ENCODE peak calls at places on chromosomes 2 and 18, in five cellular contexts. Y is fibroblast of lung, S is Panc1, O is lower lobe of right lung, Z is ovary. D is an unnamed sample.

GRCh38 chr2:237264480-237265219 is 149.3 kb downstream of the COL6A3 start:
- DNase-seq in Y (peak; percentile 89), S (no peak), O (no peak), Z (no peak), D (peak; percentile 83)

GRCh38 chr2:99035920-99036319 is 99.9 kb upstream of the CRACDL start:
- DNase-seq in Y (peak; percentile 11), S (no peak), O (no peak), Z (no peak), D (peak; percentile 12)

GRCh38 chr2:24329700-24330099 is 30.6 kb downstream of the ITSN2 start:
- DNase-seq in Y (no peak), S (no peak), O (no peak), Z (no peak), D (no peak)

GRCh38 chr2:10846110-10846861 is 33.7 kb upstream of the PDIA6 start:
- DNase-seq in Y (no peak), S (no peak), O (no peak), Z (no peak), D (no peak)

GRCh38 chr2:230412846-230413245 is 3.2 kb upstream of the SP100 start:
- DNase-seq in Y (no peak), S (no peak), O (no peak), Z (no peak), D (no peak)

GRCh38 chr2:218658671-218659257 is 659 bp downstream of the ZNF142 start:
- DNase-seq in Y (peak; percentile 27), S (no peak), O (no peak), Z (no peak), D (no peak)

GRCh38 chr2:238633426-238634328 is 206.9 kb downstream of the ASB1 start:
- DNase-seq in Y (no peak), S (no peak), O (no peak), Z (no peak), D (no peak)

GRCh38 chr2:49286726-49287125 is 132.4 kb upstream of the FSHR start:
- DNase-seq in Y (no peak), S (no peak), O (no peak), Z (no peak), D (no peak)

GRCh38 chr2:36461039-36461681 is 105.6 kb downstream of the CRIM1 start:
- DNase-seq in Y (peak; percentile 87), S (peak; percentile 85), O (no peak), Z (no peak), D (peak; percentile 85)

GRCh38 chr2:73264783-73265182 is 19.5 kb downstream of the FBXO41 start:
- DNase-seq in Y (no peak), S (no peak), O (no peak), Z (no peak), D (no peak)

GRCh38 chr2:237143676-237144440 is 58.2 kb downstream of the COPS8 start:
- DNase-seq in Y (peak; percentile 84), S (no peak), O (no peak), Z (no peak), D (peak; percentile 83)

GRCh38 chr2:37324786-37325624 is at the start of gene PRKD3:
- DNase-seq in Y (peak; percentile 43), S (no peak), O (no peak), Z (no peak), D (no peak)

GRCh38 chr2:38116762-38117161 is 40.8 kb upstream of the CYP1B1 start:
- DNase-seq in Y (peak; percentile 82), S (no peak), O (no peak), Z (no peak), D (no peak)

GRCh38 chr2:100643906-100644501 is 81.2 kb downstream of the PDCL3 start:
- DNase-seq in Y (no peak), S (no peak), O (no peak), Z (no peak), D (no peak)

GRCh38 chr2:64359176-64359891 is 94.6 kb upstream of the LGALSL start:
- DNase-seq in Y (peak; percentile 34), S (no peak), O (no peak), Z (no peak), D (peak; percentile 25)

GRCh38 chr2:238697193-238698191 is 150.4 kb upstream of the TWIST2 start:
- DNase-seq in Y (no peak), S (no peak), O (no peak), Z (no peak), D (no peak)

GRCh38 chr2:163630836-163631235 is 105.0 kb downstream of the FIGN start:
- DNase-seq in Y (no peak), S (no peak), O (no peak), Z (no peak), D (no peak)

GRCh38 chr2:22143840-22144239 is 1020.1 kb downstream of the TDRD15 start:
- DNase-seq in Y (no peak), S (no peak), O (no peak), Z (no peak), D (no peak)

GRCh38 chr2:202261531-202261930 is 4.0 kb upstream of the NOP58 start:
- DNase-seq in Y (peak; percentile 42), S (no peak), O (no peak), Z (no peak), D (no peak)

GRCh38 chr2:175015340-175015739 is 10.2 kb upstream of the CHN1 start:
- DNase-seq in Y (no peak), S (no peak), O (no peak), Z (no peak), D (no peak)

GRCh38 chr2:211930331-211930730 is 608.3 kb downstream of the ERBB4 start:
- DNase-seq in Y (no peak), S (no peak), O (no peak), Z (no peak), D (no peak)

GRCh38 chr2:63840081-63840784 is 1.5 kb upstream of the UGP2 start:
- DNase-seq in Y (no peak), S (no peak), O (no peak), Z (no peak), D (no peak)

GRCh38 chr2:180910831-180911665 is 69.4 kb upstream of the UBE2E3 start:
- DNase-seq in Y (no peak), S (no peak), O (no peak), Z (no peak), D (no peak)

GRCh38 chr2:237182422-237183123 is 96.9 kb downstream of the COPS8 start:
- DNase-seq in Y (no peak), S (no peak), O (no peak), Z (peak; percentile 66), D (no peak)

GRCh38 chr2:25617948-25618646 is 55.3 kb downstream of the DTNB start:
- DNase-seq in Y (peak; percentile 85), S (peak; percentile 43), O (no peak), Z (no peak), D (peak; percentile 76)

GRCh38 chr18:9643549-9643948 is 29.2 kb upstream of the PPP4R1 start:
- DNase-seq in Y (peak; percentile 97), S (peak; percentile 85), O (no peak), Z (no peak), D (peak; percentile 88)

GRCh38 chr2:29281086-29281485 is 165.9 kb downstream of the CLIP4 start:
- DNase-seq in Y (no peak), S (no peak), O (no peak), Z (no peak), D (no peak)

GRCh38 chr2:235614900-235615712 is 121.3 kb downstream of the AGAP1 start:
- DNase-seq in Y (peak; percentile 93), S (no peak), O (no peak), Z (peak; percentile 46), D (peak; percentile 79)

GRCh38 chr2:64637931-64638330 is 15.8 kb downstream of the SERTAD2 start:
- DNase-seq in Y (no peak), S (no peak), O (no peak), Z (no peak), D (no peak)

GRCh38 chr2:143607446-143608110 is 478.4 kb downstream of the ARHGAP15 start:
- DNase-seq in Y (peak; percentile 31), S (no peak), O (no peak), Z (no peak), D (no peak)

GRCh38 chr2:60234274-60234976 is 319.0 kb downstream of the BCL11A start:
- DNase-seq in Y (no peak), S (no peak), O (no peak), Z (no peak), D (no peak)

GRCh38 chr2:60227014-60227413 is 326.4 kb downstream of the BCL11A start:
- DNase-seq in Y (no peak), S (no peak), O (no peak), Z (no peak), D (no peak)

GRCh38 chr2:60230596-60230995 is 322.9 kb downstream of the BCL11A start:
- DNase-seq in Y (no peak), S (no peak), O (no peak), Z (no peak), D (no peak)

DNA sequence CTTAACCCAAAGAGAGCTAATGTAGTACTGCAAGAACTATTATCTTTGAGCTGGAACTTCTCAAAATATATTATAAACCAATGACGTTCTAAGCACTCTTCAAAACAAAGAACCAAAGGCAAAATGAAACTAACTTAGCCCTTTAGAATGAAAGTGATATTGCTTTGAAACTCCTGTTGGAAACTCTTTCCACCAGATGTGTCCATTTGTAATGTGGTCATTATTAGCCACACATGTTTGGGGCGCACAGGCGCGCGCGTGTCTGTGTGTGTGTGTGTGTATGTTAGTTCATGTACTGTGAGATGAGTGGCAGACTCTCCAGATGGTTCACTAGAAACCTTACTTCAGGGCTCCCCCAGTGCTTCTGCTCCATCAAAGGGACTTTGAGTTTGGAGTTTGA is 323.4 kb downstream of the BCL11A start:
- DNase-seq in Y (no peak), S (no peak), O (no peak), Z (no peak), D (no peak)
- H3K4me3 ChIP-seq in Y (no peak overlapping the region), S (no peak overlapping the region), O (no peak overlapping the region), Z (no peak overlapping the region), D (no peak overlapping the region)

DNA sequence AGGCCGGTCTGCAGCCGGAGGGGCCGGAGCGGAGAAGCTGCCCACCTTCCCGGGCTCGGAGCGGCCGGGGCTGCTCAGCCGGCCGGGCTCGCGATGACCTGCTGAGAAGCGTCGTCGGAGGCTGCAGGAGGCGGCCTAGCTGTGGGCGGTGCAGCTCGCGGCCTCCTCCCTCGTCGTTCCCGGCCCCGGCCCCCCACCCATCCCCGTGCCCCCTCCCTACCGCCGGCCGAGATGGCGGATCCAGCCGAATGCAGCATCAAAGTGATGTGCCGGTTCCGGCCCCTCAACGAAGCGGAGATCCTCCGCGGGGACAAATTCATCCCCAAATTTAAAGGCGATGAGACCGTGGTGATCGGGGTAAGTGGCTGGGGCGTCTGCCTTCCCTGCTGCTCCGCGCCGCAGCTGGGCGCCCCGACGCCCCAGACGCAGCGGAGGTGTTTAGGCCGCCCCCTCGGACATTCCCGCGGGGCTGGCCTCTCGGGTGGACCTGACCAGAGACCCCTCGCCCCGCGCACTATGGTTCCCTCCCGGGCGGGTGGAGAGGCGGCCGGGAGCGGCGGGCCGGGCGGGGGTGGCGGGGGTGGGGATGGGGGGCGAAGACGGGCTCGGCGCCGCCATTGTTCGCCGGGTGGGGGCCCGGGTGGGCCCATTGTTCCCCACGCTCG is 492 bp downstream of the KIF5C start:
- DNase-seq in Y (no peak), S (no peak), O (no peak), Z (no peak), D (no peak)
- H3K4me3 ChIP-seq in Y (peak overlapping the region; percentile 17), S (no peak overlapping the region), O (peak overlapping the region; percentile 53), Z (peak overlapping the region; percentile 20), D (peak overlapping the region; percentile 44)

GRCh38 chr2:156319811-156320490 is 12.6 kb downstream of the NR4A2 start:
- DNase-seq in Y (no peak), S (no peak), O (peak; percentile 75), Z (peak; percentile 47), D (no peak)
- H3K4me3 ChIP-seq in Y (peak overlapping the region; percentile 58), S (peak overlapping the region; percentile 59), O (peak overlapping the region; percentile 55), Z (peak overlapping the region; percentile 22), D (peak overlapping the region; percentile 40)

DNA sequence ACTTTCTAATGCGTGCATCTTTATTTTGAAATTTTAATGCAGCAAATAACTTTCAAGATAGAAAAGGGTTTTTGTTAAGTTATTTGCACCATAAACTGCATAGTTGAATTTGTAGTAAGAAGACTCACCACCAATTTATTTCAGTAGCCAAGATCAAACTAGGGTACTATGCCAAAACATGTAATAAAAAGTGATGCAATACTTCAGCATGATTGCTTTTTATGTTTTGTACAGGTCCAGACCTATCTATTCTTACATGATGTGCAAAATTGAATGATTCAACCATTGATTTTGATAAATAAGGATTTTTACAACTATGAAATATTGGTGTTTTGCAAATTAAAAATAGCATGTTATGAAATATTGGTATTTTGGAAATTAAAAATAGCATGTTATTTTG is 26.7 kb downstream of the AGPS start:
- DNase-seq in Y (peak; percentile 80), S (no peak), O (no peak), Z (no peak), D (peak; percentile 40)
- H3K4me3 ChIP-seq in Y (no peak overlapping the region), S (no peak overlapping the region), O (no peak overlapping the region), Z (no peak overlapping the region), D (no peak overlapping the region)

D was measured in skeletal muscle cell.